ENCODE peak calls at places on chromosomes 1 and 21, in nine cellular contexts. A is suprapubic skin, N is endothelial cell of umbilical vein, V is stomach, R is IMR-90, E is HepG2, C is gastrocnemius medialis, Z is prostate gland, T is breast epithelium. B is an unnamed sample. For H3K4me1, the result is how much of the 10 kb centered on the place peaks cover.

GRCh38 chr1:172005856-172006255 is 164.6 kb downstream of the DNM3 start:
- DNase-seq in T (no peak), N (no peak), Z (no peak), A (no peak), C (no peak), V (no peak), R (peak), E (peak), B (peak)

GRCh38 chr1:247156787-247157232 is 15.0 kb downstream of the ZNF124 start:
- DNase-seq in R (no peak), E (no peak), V (no peak), T (no peak), A (no peak), C (no peak), Z (no peak), N (no peak), B (no peak)

GRCh38 chr1:92481598-92482403 is 4.9 kb downstream of the GFI1 start:
- DNase-seq in V (no peak), E (no peak), Z (no peak), N (peak), T (no peak), R (no peak), A (no peak), C (no peak), B (no peak)

GRCh38 chr1:186976700-186977099 is 148.0 kb downstream of the PLA2G4A start:
- DNase-seq in R (no peak), Z (no peak), E (no peak), C (no peak), T (no peak), A (no peak), N (no peak), V (no peak), B (no peak)

GRCh38 chr1:64508521-64509096 is 38.7 kb downstream of the CACHD1 start:
- DNase-seq in T (no peak), N (no peak), V (no peak), R (no peak), A (no peak), Z (no peak), E (no peak), C (no peak), B (no peak)

GRCh38 chr1:47809301-47810084 is 187.7 kb downstream of the TRABD2B start:
- DNase-seq in N (no peak), V (no peak), R (no peak), Z (no peak), C (no peak), T (no peak), E (peak), A (no peak), B (no peak)

GRCh38 chr1:37795340-37796110 is 1.9 kb downstream of the MANEAL start:
- DNase-seq in N (peak), Z (peak), E (no peak), C (no peak), R (peak), T (no peak), A (no peak), V (peak), B (no peak)

GRCh38 chr1:93471911-93472310 is 24.0 kb downstream of the FNBP1L start:
- DNase-seq in C (no peak), E (no peak), V (no peak), N (peak), Z (peak), R (peak), T (no peak), A (no peak), B (no peak)

GRCh38 chr1:225565845-225566244 is 87.1 kb downstream of the ENAH start:
- DNase-seq in T (no peak), V (no peak), E (no peak), A (peak), Z (no peak), N (no peak), R (no peak), C (peak), B (no peak)

GRCh38 chr1:161074676-161075368 is 5.1 kb upstream of the ARHGAP30 start:
- DNase-seq in C (no peak), E (peak), R (no peak), T (peak), V (no peak), N (no peak), A (peak), Z (peak), B (no peak)

GRCh38 chr1:155009742-155010141 is 7.1 kb downstream of the ZBTB7B start:
- DNase-seq in E (no peak), A (no peak), T (no peak), N (no peak), C (no peak), R (no peak), Z (no peak), V (no peak), B (no peak)

GRCh38 chr1:48028218-48028804 is 31.1 kb upstream of the TRABD2B start:
- DNase-seq in R (no peak), V (no peak), N (no peak), E (no peak), Z (no peak), A (no peak), T (no peak), C (no peak), B (no peak)

GRCh38 chr1:198183605-198184004 is 26.8 kb downstream of the NEK7 start:
- DNase-seq in E (no peak), C (no peak), A (no peak), T (no peak), R (no peak), V (no peak), Z (no peak), N (no peak), B (no peak)

GRCh38 chr1:52423771-52424170 is 19.4 kb downstream of the PRPF38A start:
- DNase-seq in Z (no peak), E (no peak), R (no peak), A (no peak), N (no peak), T (no peak), C (no peak), V (no peak), B (no peak)

GRCh38 chr1:41919764-41920397 is 1.2 kb upstream of the HIVEP3 start:
- DNase-seq in C (peak), E (no peak), Z (no peak), A (no peak), N (no peak), V (peak), T (peak), R (peak), B (peak)

GRCh38 chr1:156214024-156214748 is 1.4 kb downstream of the PMF1 start:
- DNase-seq in N (no peak), A (no peak), R (peak), E (peak), C (no peak), Z (no peak), T (no peak), V (no peak), B (no peak)

GRCh38 chr21:35686156-35686555 is 374.2 kb downstream of the SETD4 start:
- DNase-seq in N (no peak), C (no peak), R (no peak), E (no peak), T (no peak), V (no peak), Z (no peak), A (no peak), B (no peak)

GRCh38 chr1:74504125-74505065 is 8.0 kb downstream of the LRRC53 start:
- DNase-seq in E (peak), R (peak), N (peak), V (no peak), T (no peak), C (no peak), Z (no peak), A (no peak), B (no peak)

GRCh38 chr1:206547104-206547503 is 39.8 kb downstream of the RASSF5 start:
- DNase-seq in A (peak), R (no peak), C (no peak), T (no peak), N (no peak), V (no peak), E (no peak), Z (no peak), B (no peak)

GRCh38 chr1:226355679-226356583 is 47.0 kb upstream of the LIN9 start:
- DNase-seq in C (peak), V (no peak), R (no peak), T (no peak), A (no peak), E (no peak), N (no peak), Z (no peak), B (no peak)

GRCh38 chr1:45673956-45674355 is 12.4 kb downstream of the GPBP1L1 start:
- DNase-seq in R (peak), T (no peak), A (no peak), N (no peak), C (no peak), Z (no peak), E (no peak), V (no peak), B (no peak)

GRCh38 chr1:105793541-105794146 is 1262.8 kb upstream of the PRMT6 start:
- DNase-seq in N (no peak), C (no peak), V (peak), E (peak), A (no peak), T (no peak), Z (no peak), R (no peak), B (no peak)

GRCh38 chr21:16708431-16708830 is 804.4 kb upstream of the CXADR start:
- DNase-seq in R (peak), Z (no peak), V (no peak), T (no peak), C (no peak), E (no peak), A (no peak), N (peak), B (no peak)

GRCh38 chr1:54413295-54413694 is 7.1 kb upstream of the SSBP3 start:
- DNase-seq in V (peak), A (no peak), C (no peak), R (peak), Z (no peak), E (peak), N (peak), T (no peak), B (no peak)
- H3K27ac ChIP-seq in V (peak), A (no peak), C (peak), R (no peak), Z (no peak), E (no peak), N (peak), T (no peak), B (no peak)

GRCh38 chr1:170714938-170715337 is 51.0 kb downstream of the PRRX1 start:
- DNase-seq in E (no peak), N (no peak), A (no peak), R (no peak), Z (no peak), T (no peak), C (no peak), V (no peak), B (no peak)
- H3K4me1 ChIP-seq in E (under half), N (under half), A (under half), R (under half), Z (under half), T (under half), C (under half), V (under half), B (under half)

DNA sequence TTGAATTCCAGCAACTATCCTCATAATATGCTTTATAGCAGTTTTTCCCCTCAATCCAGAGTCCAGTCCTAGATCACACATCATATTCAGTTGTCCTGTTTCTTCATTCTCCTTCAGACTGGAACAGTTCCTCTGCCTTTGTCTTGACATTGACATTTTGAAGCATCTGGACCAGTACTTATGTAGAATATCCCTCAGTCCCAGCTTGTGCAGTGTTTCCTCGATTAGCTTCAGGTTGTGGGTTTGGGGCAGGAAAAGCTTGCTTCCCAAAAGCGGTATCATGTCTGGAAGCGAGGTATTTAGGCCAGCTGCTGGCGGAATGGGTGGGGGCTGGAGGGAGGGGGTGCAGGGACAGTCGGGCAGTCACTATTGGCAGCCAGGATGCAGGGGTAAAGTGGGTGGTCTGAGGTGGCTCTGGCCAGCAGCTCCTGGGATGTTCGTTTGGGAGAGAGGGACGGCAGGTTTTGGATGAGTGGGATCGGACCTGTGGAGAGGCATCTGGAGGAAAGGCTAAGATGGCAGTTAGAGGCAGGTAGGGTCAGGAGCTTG is 6.5 kb downstream of the THEMIS2 start:
- DNase-seq in V (no peak), E (no peak), A (no peak), T (no peak), Z (no peak), R (no peak), N (no peak), C (no peak), B (no peak)
- TF ChIP-seq POLR2A in V (no peak), E (no peak), A (no peak), T (no peak), Z (no peak), R (no peak), N (no peak), C (no peak), B (no peak)

DNA sequence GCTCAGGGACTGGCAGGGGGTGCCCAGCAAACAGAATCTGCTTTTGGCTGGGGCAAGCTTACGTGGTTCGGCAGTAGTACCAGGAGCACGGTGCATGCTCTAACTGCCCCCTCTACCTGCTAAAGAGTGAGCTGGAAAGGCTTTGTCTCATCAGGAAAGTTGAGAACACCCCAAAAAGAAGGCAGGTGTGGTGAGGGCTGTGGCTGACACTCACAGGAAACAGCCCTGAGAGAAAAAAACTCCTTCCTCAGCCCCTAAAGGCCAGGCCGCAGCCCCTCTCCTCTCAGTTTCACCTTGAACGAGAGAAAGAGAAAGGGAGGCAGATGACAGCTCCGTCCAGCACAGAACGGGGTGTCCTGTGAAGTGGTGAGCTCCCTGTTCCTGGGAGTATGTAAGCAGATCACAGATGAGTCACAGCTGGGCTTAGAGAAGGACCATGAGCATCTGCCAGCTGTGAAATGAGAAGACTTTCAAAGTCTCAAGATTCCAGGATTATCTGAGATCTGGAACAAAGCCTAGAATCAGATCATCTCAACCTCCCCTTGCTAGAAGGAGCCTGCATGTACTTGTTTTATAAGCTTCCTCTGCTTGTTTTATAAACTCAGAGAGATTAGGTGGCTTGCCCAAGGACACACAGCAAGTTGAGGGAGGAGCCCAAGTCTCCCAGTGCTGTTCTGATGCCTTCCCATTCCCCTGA is 13.4 kb downstream of the LAPTM5 start:
- DNase-seq in T (no peak), Z (no peak), C (no peak), V (no peak), A (no peak), R (peak), E (no peak), N (no peak), B (no peak)
- H3K27ac ChIP-seq in T (no peak), Z (no peak), C (no peak), V (peak), A (no peak), R (no peak), E (no peak), N (no peak), B (no peak)

B was measured in right lobe of liver.